ENCODE peak calls at places on chromosome 17, in ten cellular contexts. L is activated CD4-positive, CD25-positive, alpha-beta regulatory T cell; Y is stimulated activated CD4-positive, alpha-beta T cell treated with anti-CD3 and anti-CD28 coated beads, Interleukin-4, amount 100 ng/mL, for 4 hours; A is progenitor cell of endocrine pancreas; B is activated gamma-delta T cell treated with anti-CD3 and anti-CD28 coated beads, Interleukin-2, amount 50 U/mL, for 16 hours; T is stomach; G is esophagus squamous epithelium; F is cardiac fibroblast; I is PC-9; C is hepatic stellate cell. H is an unnamed sample.

GRCh38 chr17:63966646-63967265 is 6.0 kb downstream of the SCN4A start:
- DNase-seq in Y (no peak), A (no peak), B (peak; percentile 39), I (no peak), T (no peak), G (no peak), C (no peak), L (no peak), F (no peak), H (no peak)

GRCh38 chr17:75587718-75588545 is at the start of gene MYO15B:
- DNase-seq in B (peak; percentile 46), F (no peak), G (no peak), T (peak; percentile 60), Y (peak; percentile 60), L (peak; percentile 28), I (no peak), A (peak; percentile 71), C (no peak), H (no peak)

GRCh38 chr17:29567362-29568330 is 809 bp upstream of the ABHD15 start:
- DNase-seq in F (peak; percentile 53), G (no peak), Y (peak; percentile 70), A (peak; percentile 52), T (peak; percentile 73), L (peak; percentile 49), C (peak; percentile 85), B (peak; percentile 57), I (peak; percentile 76), H (no peak)

GRCh38 chr17:82242698-82242976 is 13.8 kb downstream of the SLC16A3 start:
- DNase-seq in B (no peak), C (no peak), A (no peak), F (no peak), Y (no peak), I (no peak), L (no peak), T (no peak), G (no peak), H (no peak)

GRCh38 chr17:82787081-82787848 is 35.4 kb downstream of the TBCD start:
- DNase-seq in B (no peak), I (no peak), A (no peak), T (no peak), C (no peak), L (no peak), G (no peak), Y (no peak), F (no peak), H (no peak)

GRCh38 chr17:40343126-40344119 is 21.1 kb downstream of the GJD3 start:
- DNase-seq in B (no peak), T (no peak), A (no peak), Y (no peak), F (no peak), G (no peak), L (no peak), C (no peak), I (no peak), H (no peak)

GRCh38 chr17:41965694-41966375 is 760 bp upstream of the CNP start:
- DNase-seq in B (peak; percentile 26), I (peak; percentile 91), L (peak; percentile 22), F (peak; percentile 44), A (peak; percentile 49), T (peak; percentile 89), C (peak; percentile 57), Y (peak; percentile 72), G (no peak), H (peak; percentile 72)

GRCh38 chr17:77942111-77942988 is 16.2 kb upstream of the TNRC6C start:
- DNase-seq in G (no peak), C (no peak), L (no peak), F (no peak), T (no peak), I (no peak), A (no peak), B (no peak), Y (no peak), H (no peak)

GRCh38 chr17:80160536-80160935 is 9.3 kb upstream of the CARD14 start:
- DNase-seq in T (no peak), I (no peak), A (no peak), G (no peak), Y (no peak), F (no peak), L (no peak), C (no peak), B (no peak), H (no peak)

GRCh38 chr17:44084131-44084538 is 13.6 kb downstream of the G6PC3 start:
- DNase-seq in A (no peak), G (no peak), L (no peak), C (no peak), B (no peak), I (no peak), F (no peak), Y (no peak), T (no peak), H (no peak)

GRCh38 chr17:14212401-14212800 is 24.3 kb downstream of the CDRT15 start:
- DNase-seq in Y (no peak), F (no peak), G (no peak), A (no peak), I (no peak), C (no peak), L (no peak), T (no peak), B (no peak), H (no peak)

GRCh38 chr17:62648247-62648953 is 20.9 kb downstream of the MRC2 start:
- DNase-seq in L (no peak), G (no peak), C (peak; percentile 47), B (no peak), F (no peak), I (no peak), A (no peak), Y (no peak), T (no peak), H (no peak)

GRCh38 chr17:41121742-41122141 is 2.2 kb downstream of the KRTAP4-12 start:
- DNase-seq in T (no peak), Y (no peak), F (no peak), B (no peak), I (no peak), C (no peak), A (no peak), L (no peak), G (no peak), H (no peak)

GRCh38 chr17:70073799-70074198 is 1.2 kb upstream of the KCNJ16 start:
- DNase-seq in C (no peak), G (no peak), F (no peak), Y (no peak), L (no peak), A (no peak), I (no peak), T (no peak), B (no peak), H (no peak)

GRCh38 chr17:44828919-44829557 is 1.0 kb downstream of the GJC1 start:
- DNase-seq in F (peak; percentile 50), B (no peak), L (no peak), I (no peak), T (no peak), G (no peak), C (no peak), A (no peak), Y (peak; percentile 23), H (no peak)

GRCh38 chr17:21375162-21375560 is 996 bp upstream of the KCNJ12 start:
- DNase-seq in G (no peak), B (no peak), I (no peak), Y (no peak), L (no peak), T (no peak), C (no peak), F (no peak), A (no peak), H (no peak)

GRCh38 chr17:81097134-81097942 is 62.4 kb downstream of the BAIAP2 start:
- DNase-seq in T (peak; percentile 74), F (peak; percentile 83), I (peak; percentile 86), L (no peak), Y (peak; percentile 82), A (peak; percentile 43), G (no peak), B (peak; percentile 53), C (peak; percentile 92), H (no peak)

GRCh38 chr17:61734012-61734411 is 129.3 kb downstream of the BRIP1 start:
- DNase-seq in I (no peak), L (no peak), F (no peak), Y (no peak), T (no peak), A (no peak), G (no peak), C (no peak), B (no peak), H (no peak)

GRCh38 chr17:37743612-37743874 is 1.3 kb downstream of the HNF1B start:
- DNase-seq in C (no peak), G (no peak), A (peak; percentile 36), Y (no peak), L (no peak), B (no peak), F (no peak), I (no peak), T (peak; percentile 57), H (no peak)

GRCh38 chr17:56594528-56595418 is 1.3 kb downstream of the NOG start:
- DNase-seq in Y (peak; percentile 15), B (no peak), C (no peak), A (no peak), G (no peak), T (no peak), L (no peak), I (peak; percentile 44), F (peak; percentile 2), H (no peak)